ENCODE peak calls at places on chromosomes 3 and 15, in ten cellular contexts. One of them, this sample, is unnamed. For H3K4me1, the result is how much of the 10 kb centered on the place peaks cover.

GRCh38 chr3:77467702-77468407 is 428.0 kb downstream of the ROBO2 start:
- DNase-seq in cardiac muscle cell: no peak
- DNase-seq in hepatocyte: peak
- DNase-seq in Panc1: no peak
- DNase-seq in pancreas: no peak
- DNase-seq in tibial nerve: no peak
- DNase-seq in IMR-90: no peak
- DNase-seq in Peyer's patch: no peak
- DNase-seq in psoas muscle: no peak
- DNase-seq in heart right ventricle: no peak
- DNase-seq in this sample: peak

GRCh38 chr15:70585707-70586034 is 177.7 kb downstream of the UACA start:
- DNase-seq in cardiac muscle cell: no peak
- DNase-seq in hepatocyte: no peak
- DNase-seq in Panc1: no peak
- DNase-seq in pancreas: no peak
- DNase-seq in tibial nerve: no peak
- DNase-seq in IMR-90: no peak
- DNase-seq in Peyer's patch: no peak
- DNase-seq in psoas muscle: no peak
- DNase-seq in heart right ventricle: no peak
- DNase-seq in this sample: no peak

GRCh38 chr3:154971341-154971740 is 108.8 kb upstream of the MME start:
- DNase-seq in cardiac muscle cell: peak
- DNase-seq in hepatocyte: no peak
- DNase-seq in Panc1: no peak
- DNase-seq in pancreas: no peak
- DNase-seq in tibial nerve: no peak
- DNase-seq in IMR-90: peak
- DNase-seq in Peyer's patch: no peak
- DNase-seq in psoas muscle: no peak
- DNase-seq in heart right ventricle: no peak
- DNase-seq in this sample: no peak

GRCh38 chr3:16177962-16178627 is 3.6 kb downstream of the GALNT15 start:
- DNase-seq in cardiac muscle cell: peak
- DNase-seq in hepatocyte: peak
- DNase-seq in Panc1: peak
- DNase-seq in pancreas: peak
- DNase-seq in tibial nerve: peak
- DNase-seq in IMR-90: peak
- DNase-seq in Peyer's patch: peak
- DNase-seq in psoas muscle: peak
- DNase-seq in heart right ventricle: peak
- DNase-seq in this sample: peak

GRCh38 chr15:87567399-87567798 is 689.1 kb downstream of the NTRK3 start:
- DNase-seq in cardiac muscle cell: no peak
- DNase-seq in hepatocyte: no peak
- DNase-seq in Panc1: no peak
- DNase-seq in pancreas: no peak
- DNase-seq in tibial nerve: no peak
- DNase-seq in IMR-90: no peak
- DNase-seq in Peyer's patch: no peak
- DNase-seq in psoas muscle: no peak
- DNase-seq in heart right ventricle: no peak
- DNase-seq in this sample: no peak

GRCh38 chr3:10485380-10485779 is 20.0 kb downstream of the ATP2B2 start:
- DNase-seq in cardiac muscle cell: no peak
- DNase-seq in hepatocyte: no peak
- DNase-seq in Panc1: no peak
- DNase-seq in pancreas: no peak
- DNase-seq in tibial nerve: no peak
- DNase-seq in IMR-90: no peak
- DNase-seq in Peyer's patch: no peak
- DNase-seq in psoas muscle: no peak
- DNase-seq in heart right ventricle: no peak
- DNase-seq in this sample: no peak

GRCh38 chr3:33167284-33167683 is 51.3 kb downstream of the SUSD5 start:
- DNase-seq in cardiac muscle cell: no peak
- DNase-seq in hepatocyte: no peak
- DNase-seq in Panc1: no peak
- DNase-seq in pancreas: no peak
- DNase-seq in tibial nerve: no peak
- DNase-seq in IMR-90: no peak
- DNase-seq in Peyer's patch: no peak
- DNase-seq in psoas muscle: no peak
- DNase-seq in heart right ventricle: no peak
- DNase-seq in this sample: no peak

GRCh38 chr3:112647122-112647521 is 6.2 kb upstream of the CCDC80 start:
- DNase-seq in cardiac muscle cell: peak
- DNase-seq in hepatocyte: peak
- DNase-seq in Panc1: no peak
- DNase-seq in pancreas: no peak
- DNase-seq in tibial nerve: no peak
- DNase-seq in IMR-90: peak
- DNase-seq in Peyer's patch: no peak
- DNase-seq in psoas muscle: no peak
- DNase-seq in heart right ventricle: no peak
- DNase-seq in this sample: no peak

GRCh38 chr3:23872330-23872729 is 44.5 kb downstream of the NKIRAS1 start:
- DNase-seq in cardiac muscle cell: no peak
- DNase-seq in hepatocyte: no peak
- DNase-seq in Panc1: no peak
- DNase-seq in pancreas: no peak
- DNase-seq in tibial nerve: no peak
- DNase-seq in IMR-90: no peak
- DNase-seq in Peyer's patch: no peak
- DNase-seq in psoas muscle: no peak
- DNase-seq in heart right ventricle: no peak
- DNase-seq in this sample: no peak

GRCh38 chr3:49462222-49462621 is 7.8 kb upstream of the DAG1 start:
- DNase-seq in cardiac muscle cell: peak
- DNase-seq in hepatocyte: no peak
- DNase-seq in Panc1: no peak
- DNase-seq in pancreas: peak
- DNase-seq in tibial nerve: no peak
- DNase-seq in IMR-90: peak
- DNase-seq in Peyer's patch: no peak
- DNase-seq in psoas muscle: no peak
- DNase-seq in heart right ventricle: no peak
- DNase-seq in this sample: no peak

GRCh38 chr3:71258526-71258925 is 325.0 kb downstream of the FOXP1 start:
- DNase-seq in cardiac muscle cell: peak
- DNase-seq in hepatocyte: no peak
- DNase-seq in Panc1: no peak
- DNase-seq in pancreas: no peak
- DNase-seq in tibial nerve: no peak
- DNase-seq in IMR-90: no peak
- DNase-seq in Peyer's patch: no peak
- DNase-seq in psoas muscle: no peak
- DNase-seq in heart right ventricle: no peak
- DNase-seq in this sample: no peak
- TF ChIP-seq CTCF in cardiac muscle cell: no peak
- TF ChIP-seq CTCF in hepatocyte: no peak
- TF ChIP-seq CTCF in Panc1: no peak
- TF ChIP-seq CTCF in pancreas: no peak
- TF ChIP-seq CTCF in tibial nerve: no peak
- TF ChIP-seq CTCF in IMR-90: no peak
- TF ChIP-seq CTCF in Peyer's patch: no peak
- TF ChIP-seq CTCF in psoas muscle: no peak
- TF ChIP-seq CTCF in heart right ventricle: no peak
- TF ChIP-seq CTCF in this sample: no peak

DNA sequence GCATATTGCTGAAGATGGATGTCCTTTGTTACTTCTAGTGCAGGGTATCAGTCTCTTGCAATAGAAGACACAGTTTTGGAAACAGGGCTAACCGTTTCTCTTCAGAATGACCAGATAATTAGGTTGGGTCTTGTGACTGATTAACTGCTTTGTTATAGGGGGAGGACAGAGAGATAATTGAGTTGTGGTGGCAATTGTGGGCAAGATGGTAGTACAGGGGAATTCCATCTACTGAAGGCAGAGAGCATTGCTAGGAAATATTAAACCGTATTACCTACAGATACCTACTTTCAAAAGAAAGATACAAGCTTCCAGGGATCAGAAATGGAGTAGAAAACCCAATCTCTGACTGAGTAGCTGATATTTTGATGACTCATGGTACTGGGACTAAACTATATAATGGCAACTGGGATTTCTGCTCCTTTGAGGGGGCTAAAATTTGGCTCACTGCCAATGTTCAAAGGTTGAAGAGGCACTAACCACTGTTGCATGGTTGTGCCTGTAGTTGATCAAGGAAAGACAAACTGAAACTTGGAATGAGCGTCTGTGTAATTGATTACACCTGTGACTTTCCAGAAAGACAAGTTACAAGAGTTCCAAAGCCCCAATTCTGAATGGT is 4.2 kb downstream of the PRR23B start:
- DNase-seq in cardiac muscle cell: no peak
- DNase-seq in hepatocyte: no peak
- DNase-seq in Panc1: no peak
- DNase-seq in pancreas: no peak
- DNase-seq in tibial nerve: no peak
- DNase-seq in IMR-90: no peak
- DNase-seq in Peyer's patch: no peak
- DNase-seq in psoas muscle: no peak
- DNase-seq in heart right ventricle: no peak
- DNase-seq in this sample: no peak
- H3K4me1 ChIP-seq in cardiac muscle cell: under half
- H3K4me1 ChIP-seq in hepatocyte: under half
- H3K4me1 ChIP-seq in Panc1: under half
- H3K4me1 ChIP-seq in pancreas: under half
- H3K4me1 ChIP-seq in tibial nerve: under half
- H3K4me1 ChIP-seq in IMR-90: under half
- H3K4me1 ChIP-seq in Peyer's patch: under half
- H3K4me1 ChIP-seq in psoas muscle: under half
- H3K4me1 ChIP-seq in heart right ventricle: under half
- H3K4me1 ChIP-seq in this sample: under half

DNA sequence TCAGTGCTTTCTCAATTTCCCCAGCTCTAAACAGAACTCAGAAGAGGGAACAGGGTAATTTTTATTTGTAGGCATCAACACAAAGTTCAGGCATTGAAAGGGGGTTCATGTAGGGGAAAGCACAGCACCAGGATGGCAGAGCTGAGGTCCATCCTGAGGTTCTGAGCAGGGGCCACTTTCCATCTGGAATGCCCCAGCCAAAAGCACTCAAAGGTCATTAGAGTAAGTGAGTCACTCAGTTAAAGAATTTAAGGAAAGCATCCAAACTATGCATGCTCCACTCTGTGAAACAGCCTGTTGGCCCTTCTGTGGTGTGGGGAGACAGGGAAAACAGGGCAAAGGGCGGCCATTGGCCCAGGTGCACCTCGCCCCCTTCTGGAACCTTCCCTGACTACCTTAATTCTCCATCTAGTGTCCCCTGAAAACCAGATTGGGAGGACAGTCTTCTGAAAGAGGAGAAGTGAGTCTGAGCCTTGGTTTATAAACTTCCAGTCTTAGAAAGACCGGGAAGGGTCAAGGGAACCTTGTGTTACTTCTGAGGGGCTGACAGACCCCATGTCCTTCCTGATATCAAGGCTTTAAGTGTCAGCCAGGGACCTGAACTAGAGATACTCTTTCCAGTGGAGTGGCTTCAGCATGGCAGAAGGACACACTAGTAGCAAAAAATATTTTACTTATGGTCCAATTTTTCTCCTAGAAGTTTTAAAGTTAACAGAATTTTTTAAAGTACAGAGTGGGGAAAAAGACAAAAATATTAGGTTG is 133.3 kb downstream of the MYLK start:
- DNase-seq in cardiac muscle cell: peak
- DNase-seq in hepatocyte: peak
- DNase-seq in Panc1: no peak
- DNase-seq in pancreas: no peak
- DNase-seq in tibial nerve: no peak
- DNase-seq in IMR-90: peak
- DNase-seq in Peyer's patch: no peak
- DNase-seq in psoas muscle: no peak
- DNase-seq in heart right ventricle: no peak
- DNase-seq in this sample: no peak
- TF ChIP-seq CTCF in cardiac muscle cell: no peak
- TF ChIP-seq CTCF in hepatocyte: no peak
- TF ChIP-seq CTCF in Panc1: no peak
- TF ChIP-seq CTCF in pancreas: no peak
- TF ChIP-seq CTCF in tibial nerve: no peak
- TF ChIP-seq CTCF in IMR-90: no peak
- TF ChIP-seq CTCF in Peyer's patch: no peak
- TF ChIP-seq CTCF in psoas muscle: no peak
- TF ChIP-seq CTCF in heart right ventricle: no peak
- TF ChIP-seq CTCF in this sample: no peak

GRCh38 chr3:129793947-129794318 is 99.6 kb downstream of the TMCC1 start:
- DNase-seq in cardiac muscle cell: no peak
- DNase-seq in hepatocyte: peak
- DNase-seq in Panc1: no peak
- DNase-seq in pancreas: no peak
- DNase-seq in tibial nerve: no peak
- DNase-seq in IMR-90: no peak
- DNase-seq in Peyer's patch: no peak
- DNase-seq in psoas muscle: no peak
- DNase-seq in heart right ventricle: no peak
- DNase-seq in this sample: no peak

GRCh38 chr3:129794319-129795201 is 99.0 kb downstream of the TMCC1 start:
- DNase-seq in cardiac muscle cell: peak
- DNase-seq in hepatocyte: peak
- DNase-seq in Panc1: peak
- DNase-seq in pancreas: no peak
- DNase-seq in tibial nerve: no peak
- DNase-seq in IMR-90: no peak
- DNase-seq in Peyer's patch: no peak
- DNase-seq in psoas muscle: no peak
- DNase-seq in heart right ventricle: peak
- DNase-seq in this sample: peak

GRCh38 chr3:129793356-129793755 is 100.2 kb downstream of the TMCC1 start:
- DNase-seq in cardiac muscle cell: peak
- DNase-seq in hepatocyte: peak
- DNase-seq in Panc1: no peak
- DNase-seq in pancreas: no peak
- DNase-seq in tibial nerve: no peak
- DNase-seq in IMR-90: no peak
- DNase-seq in Peyer's patch: no peak
- DNase-seq in psoas muscle: no peak
- DNase-seq in heart right ventricle: no peak
- DNase-seq in this sample: no peak

GRCh38 chr3:129796146-129796545 is 97.4 kb downstream of the TMCC1 start:
- DNase-seq in cardiac muscle cell: no peak
- DNase-seq in hepatocyte: no peak
- DNase-seq in Panc1: no peak
- DNase-seq in pancreas: no peak
- DNase-seq in tibial nerve: no peak
- DNase-seq in IMR-90: no peak
- DNase-seq in Peyer's patch: no peak
- DNase-seq in psoas muscle: no peak
- DNase-seq in heart right ventricle: no peak
- DNase-seq in this sample: no peak

DNA sequence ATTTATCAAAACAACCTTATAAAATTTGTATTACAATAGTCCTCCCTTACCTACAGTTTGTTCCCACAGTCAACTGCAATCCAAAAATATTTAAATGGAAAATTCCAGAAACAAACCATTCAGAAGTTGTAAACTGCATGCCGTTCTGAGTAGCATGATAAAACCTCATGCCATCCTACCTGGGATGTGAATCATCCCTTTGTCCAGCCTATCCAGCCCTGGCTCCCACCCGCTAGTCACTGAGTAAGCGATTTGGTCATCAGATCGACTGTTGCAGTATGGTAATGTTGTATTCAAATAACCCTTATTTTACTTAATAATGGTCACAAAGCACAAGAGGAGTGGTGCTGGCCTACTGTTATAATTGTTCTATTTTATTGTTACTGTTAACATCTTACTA is 97.9 kb downstream of the TMCC1 start:
- DNase-seq in cardiac muscle cell: no peak
- DNase-seq in hepatocyte: peak
- DNase-seq in Panc1: peak
- DNase-seq in pancreas: no peak
- DNase-seq in tibial nerve: no peak
- DNase-seq in IMR-90: peak
- DNase-seq in Peyer's patch: no peak
- DNase-seq in psoas muscle: no peak
- DNase-seq in heart right ventricle: no peak
- DNase-seq in this sample: no peak
- H3K4me1 ChIP-seq in cardiac muscle cell: under half
- H3K4me1 ChIP-seq in hepatocyte: under half
- H3K4me1 ChIP-seq in Panc1: under half
- H3K4me1 ChIP-seq in pancreas: under half
- H3K4me1 ChIP-seq in tibial nerve: under half
- H3K4me1 ChIP-seq in IMR-90: under half
- H3K4me1 ChIP-seq in Peyer's patch: under half
- H3K4me1 ChIP-seq in psoas muscle: under half
- H3K4me1 ChIP-seq in heart right ventricle: under half
- H3K4me1 ChIP-seq in this sample: under half